ENCODE peak calls at places on chromosome 13, in four cellular contexts. One of them, this sample, is unnamed.

GRCh38 chr13:42266464-42266863 is 5.5 kb upstream of the AKAP11 start:
- DNase-seq in B cell: no peak
- DNase-seq in pancreas: no peak
- DNase-seq in fibroblast of pulmonary artery: peak; percentile 76
- DNase-seq in this sample: no peak

GRCh38 chr13:40530961-40531360 is 135.5 kb downstream of the FOXO1 start:
- DNase-seq in B cell: no peak
- DNase-seq in fibroblast of pulmonary artery: no peak
- DNase-seq in pancreas: no peak
- DNase-seq in this sample: no peak

GRCh38 chr13:110275931-110276552 is 30.9 kb downstream of the COL4A1 start:
- DNase-seq in B cell: no peak
- DNase-seq in fibroblast of pulmonary artery: no peak
- DNase-seq in pancreas: no peak
- DNase-seq in this sample: no peak

GRCh38 chr13:40632915-40633314 is 33.5 kb downstream of the FOXO1 start:
- DNase-seq in B cell: no peak
- DNase-seq in fibroblast of pulmonary artery: no peak
- DNase-seq in pancreas: no peak
- DNase-seq in this sample: no peak

GRCh38 chr13:61391426-61391825 is 24.2 kb downstream of the PCDH20 start:
- DNase-seq in pancreas: no peak
- DNase-seq in fibroblast of pulmonary artery: no peak
- DNase-seq in B cell: no peak
- DNase-seq in this sample: no peak

GRCh38 chr13:25067054-25067453 is 28.9 kb upstream of the PABPC3 start:
- DNase-seq in B cell: no peak
- DNase-seq in fibroblast of pulmonary artery: no peak
- DNase-seq in pancreas: no peak
- DNase-seq in this sample: no peak

GRCh38 chr13:74438911-74439310 is 304.7 kb upstream of the KLF12 start:
- DNase-seq in B cell: no peak
- DNase-seq in pancreas: no peak
- DNase-seq in fibroblast of pulmonary artery: no peak
- DNase-seq in this sample: no peak

GRCh38 chr13:99310382-99311031 is 3.3 kb upstream of the GPR183 start:
- DNase-seq in B cell: no peak
- DNase-seq in fibroblast of pulmonary artery: peak; percentile 49
- DNase-seq in pancreas: no peak
- DNase-seq in this sample: no peak

GRCh38 chr13:99984134-99984462 is 2.5 kb downstream of the ZIC2 start:
- DNase-seq in fibroblast of pulmonary artery: no peak
- DNase-seq in pancreas: no peak
- DNase-seq in B cell: no peak
- DNase-seq in this sample: no peak

GRCh38 chr13:99329477-99329876 is 22.3 kb upstream of the GPR183 start:
- DNase-seq in fibroblast of pulmonary artery: no peak
- DNase-seq in B cell: no peak
- DNase-seq in pancreas: peak; percentile 24
- DNase-seq in this sample: no peak

GRCh38 chr13:98447130-98447529 is 129.8 kb downstream of the STK24 start:
- DNase-seq in pancreas: no peak
- DNase-seq in B cell: no peak
- DNase-seq in fibroblast of pulmonary artery: no peak
- DNase-seq in this sample: no peak

GRCh38 chr13:47036291-47037008 is 139.6 kb upstream of the HTR2A start:
- DNase-seq in B cell: peak; percentile 49
- DNase-seq in fibroblast of pulmonary artery: no peak
- DNase-seq in pancreas: no peak
- DNase-seq in this sample: peak; percentile 45

GRCh38 chr13:77389617-77389984 is 62.7 kb upstream of the MYCBP2 start:
- DNase-seq in fibroblast of pulmonary artery: no peak
- DNase-seq in pancreas: no peak
- DNase-seq in B cell: no peak
- DNase-seq in this sample: no peak

GRCh38 chr13:49185264-49185663 is 34.9 kb upstream of the MLNR start:
- DNase-seq in B cell: no peak
- DNase-seq in pancreas: no peak
- DNase-seq in fibroblast of pulmonary artery: no peak
- DNase-seq in this sample: no peak

GRCh38 chr13:106514928-106515634 is 20.4 kb downstream of the EFNB2 start:
- DNase-seq in fibroblast of pulmonary artery: no peak
- DNase-seq in pancreas: no peak
- DNase-seq in B cell: no peak
- DNase-seq in this sample: no peak

GRCh38 chr13:22505489-22505888 is 675.3 kb upstream of the SGCG start:
- DNase-seq in pancreas: no peak
- DNase-seq in fibroblast of pulmonary artery: peak; percentile 11
- DNase-seq in B cell: no peak
- DNase-seq in this sample: no peak

GRCh38 chr13:110281736-110282135 is 25.2 kb downstream of the COL4A1 start:
- DNase-seq in B cell: no peak
- DNase-seq in fibroblast of pulmonary artery: no peak
- DNase-seq in pancreas: no peak
- DNase-seq in this sample: no peak

GRCh38 chr13:51557875-51558604 is 26.2 kb upstream of the WDFY2 start:
- DNase-seq in B cell: no peak
- DNase-seq in fibroblast of pulmonary artery: peak; percentile 84
- DNase-seq in pancreas: no peak
- DNase-seq in this sample: no peak

GRCh38 chr13:27607125-27607524 is 13.2 kb downstream of the LNX2 start:
- DNase-seq in pancreas: no peak
- DNase-seq in B cell: no peak
- DNase-seq in fibroblast of pulmonary artery: peak; percentile 88
- DNase-seq in this sample: no peak

GRCh38 chr13:100523437-100523836 is 65.2 kb downstream of the GGACT start:
- DNase-seq in pancreas: no peak
- DNase-seq in fibroblast of pulmonary artery: no peak
- DNase-seq in B cell: no peak
- DNase-seq in this sample: no peak

GRCh38 chr13:73390100-73390499 is 331.3 kb downstream of the KLF5 start:
- DNase-seq in fibroblast of pulmonary artery: no peak
- DNase-seq in pancreas: no peak
- DNase-seq in B cell: no peak
- DNase-seq in this sample: no peak

GRCh38 chr13:73228546-73228945 is 169.7 kb downstream of the KLF5 start:
- DNase-seq in fibroblast of pulmonary artery: peak; percentile 18
- DNase-seq in pancreas: no peak
- DNase-seq in B cell: no peak
- DNase-seq in this sample: no peak

DNA sequence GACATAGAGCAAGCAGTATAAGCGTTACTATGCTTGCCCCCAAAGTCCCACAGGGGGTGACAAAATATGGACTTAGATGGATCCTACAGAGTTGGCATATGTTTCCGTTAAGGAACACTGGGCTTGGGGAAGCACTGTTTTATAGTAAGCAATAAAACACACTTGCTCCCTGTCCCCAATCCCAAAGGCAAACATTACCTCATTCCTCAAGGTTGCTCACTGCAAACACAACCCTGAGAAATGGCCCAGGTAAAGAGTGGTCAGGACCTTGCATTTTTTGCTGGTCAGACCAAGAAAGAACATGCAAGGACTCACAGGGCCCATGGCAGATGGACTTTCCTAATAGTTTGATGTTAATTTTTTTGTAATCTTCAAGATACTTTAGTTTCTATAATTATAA is 32.3 kb downstream of the UGGT2 start:
- DNase-seq in fibroblast of pulmonary artery: no peak
- DNase-seq in B cell: no peak
- DNase-seq in pancreas: no peak
- DNase-seq in this sample: no peak
- TF ChIP-seq CTCF in fibroblast of pulmonary artery: no peak
- TF ChIP-seq CTCF in B cell: no peak
- TF ChIP-seq CTCF in pancreas: no peak
- TF ChIP-seq CTCF in this sample: no peak

DNA sequence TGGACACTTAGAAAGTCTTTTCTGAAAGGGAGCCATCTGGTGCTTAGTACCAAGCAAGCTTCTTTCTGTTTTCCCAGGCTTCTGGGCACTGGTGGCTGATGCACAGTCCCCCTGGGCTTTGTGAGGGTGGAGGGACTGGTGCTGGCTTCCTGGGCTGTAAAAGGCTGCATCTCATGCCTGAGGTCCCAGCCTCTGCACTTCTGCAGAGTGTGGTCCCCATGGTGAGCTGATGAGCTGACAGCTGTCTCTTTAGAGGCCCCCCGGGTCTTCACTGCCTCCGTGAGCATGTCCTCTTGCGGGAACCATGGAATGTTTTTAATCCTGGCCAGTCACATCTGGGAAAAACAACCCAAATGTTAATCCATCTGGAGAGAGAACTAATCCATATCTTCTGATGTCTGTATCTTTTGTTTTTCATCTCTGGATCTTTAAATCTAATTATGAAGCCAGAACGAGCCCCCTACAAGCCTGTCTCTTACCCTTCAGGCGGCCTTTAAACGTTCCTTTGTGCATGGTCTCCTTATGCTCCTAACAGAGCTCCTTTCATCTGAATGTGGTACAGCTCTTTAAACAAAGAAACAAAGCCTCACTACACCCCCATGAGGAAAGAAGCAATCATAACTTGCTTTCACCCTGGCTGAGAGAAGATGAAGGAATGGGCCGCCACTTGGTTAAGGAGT is 40.4 kb downstream of the OLFM4 start:
- DNase-seq in fibroblast of pulmonary artery: no peak
- DNase-seq in pancreas: no peak
- DNase-seq in B cell: no peak
- DNase-seq in this sample: no peak
- TF ChIP-seq CTCF in fibroblast of pulmonary artery: no peak
- TF ChIP-seq CTCF in pancreas: no peak
- TF ChIP-seq CTCF in B cell: no peak
- TF ChIP-seq CTCF in this sample: no peak

GRCh38 chr13:43446126-43446525 is 340.6 kb downstream of the ENOX1 start:
- DNase-seq in B cell: no peak
- DNase-seq in pancreas: no peak
- DNase-seq in fibroblast of pulmonary artery: peak; percentile 9
- DNase-seq in this sample: no peak

GRCh38 chr13:43444085-43444484 is 342.7 kb downstream of the ENOX1 start:
- DNase-seq in B cell: no peak
- DNase-seq in fibroblast of pulmonary artery: no peak
- DNase-seq in pancreas: no peak
- DNase-seq in this sample: no peak

GRCh38 chr13:43445651-43446050 is 341.1 kb downstream of the ENOX1 start:
- DNase-seq in fibroblast of pulmonary artery: peak; percentile 15
- DNase-seq in B cell: no peak
- DNase-seq in pancreas: no peak
- DNase-seq in this sample: no peak

GRCh38 chr13:43441916-43442315 is 344.9 kb downstream of the ENOX1 start:
- DNase-seq in pancreas: no peak
- DNase-seq in B cell: no peak
- DNase-seq in fibroblast of pulmonary artery: no peak
- DNase-seq in this sample: no peak

DNA sequence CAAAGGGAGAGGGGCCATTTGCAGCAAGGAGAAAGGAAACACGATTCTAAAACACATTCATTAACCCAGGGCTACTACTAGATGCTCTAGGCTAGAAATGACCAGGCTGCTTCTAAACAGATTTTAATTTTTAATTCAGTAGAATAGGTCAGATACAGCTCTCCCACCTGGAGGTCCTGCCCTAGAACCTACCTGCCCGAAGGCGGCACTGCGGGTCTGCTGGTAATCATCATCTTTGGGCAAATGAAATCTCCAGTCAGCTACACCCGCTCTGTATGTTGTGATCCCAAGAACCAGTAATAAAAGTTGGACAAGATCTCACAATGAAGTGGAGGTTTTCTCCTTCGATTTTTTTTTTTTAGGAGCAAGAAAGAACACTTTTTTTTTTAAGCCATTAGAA is 345.3 kb downstream of the ENOX1 start:
- DNase-seq in fibroblast of pulmonary artery: no peak
- DNase-seq in pancreas: no peak
- DNase-seq in B cell: no peak
- DNase-seq in this sample: no peak
- TF ChIP-seq CTCF in fibroblast of pulmonary artery: no peak
- TF ChIP-seq CTCF in pancreas: no peak
- TF ChIP-seq CTCF in B cell: no peak
- TF ChIP-seq CTCF in this sample: no peak

GRCh38 chr13:38636756-38637155 is 50.1 kb upstream of the FREM2 start:
- DNase-seq in fibroblast of pulmonary artery: no peak
- DNase-seq in pancreas: peak; percentile 37
- DNase-seq in B cell: no peak
- DNase-seq in this sample: no peak

GRCh38 chr13:38637576-38637975 is 49.3 kb upstream of the FREM2 start:
- DNase-seq in B cell: no peak
- DNase-seq in fibroblast of pulmonary artery: no peak
- DNase-seq in pancreas: no peak
- DNase-seq in this sample: no peak

GRCh38 chr13:38636106-38636505 is 50.8 kb upstream of the FREM2 start:
- DNase-seq in fibroblast of pulmonary artery: no peak
- DNase-seq in pancreas: no peak
- DNase-seq in B cell: no peak
- DNase-seq in this sample: no peak

GRCh38 chr13:38630780-38631179 is 56.1 kb upstream of the FREM2 start:
- DNase-seq in B cell: no peak
- DNase-seq in pancreas: no peak
- DNase-seq in fibroblast of pulmonary artery: peak; percentile 51
- DNase-seq in this sample: no peak

DNA sequence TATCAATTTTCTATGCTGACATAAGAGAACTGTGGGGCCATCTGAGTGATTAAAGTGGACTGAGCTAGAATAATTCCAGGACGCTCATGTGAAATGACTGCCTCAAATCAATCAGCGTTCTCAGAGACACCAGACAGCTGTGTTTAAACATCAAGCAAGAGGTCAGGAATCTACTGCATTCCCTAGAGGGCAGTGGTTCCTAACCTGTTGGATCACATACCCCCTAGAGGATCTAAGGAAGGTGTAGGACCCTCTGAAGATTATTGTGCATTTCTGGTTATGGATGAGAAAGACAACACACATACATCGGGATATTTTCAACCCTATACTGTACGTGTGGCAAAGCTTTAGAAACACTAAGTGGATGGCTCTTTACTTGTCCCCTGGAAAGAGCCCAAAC is 51.8 kb upstream of the FREM2 start:
- DNase-seq in pancreas: no peak
- DNase-seq in B cell: no peak
- DNase-seq in fibroblast of pulmonary artery: no peak
- DNase-seq in this sample: no peak
- TF ChIP-seq CTCF in pancreas: no peak
- TF ChIP-seq CTCF in B cell: no peak
- TF ChIP-seq CTCF in fibroblast of pulmonary artery: no peak
- TF ChIP-seq CTCF in this sample: no peak